ENCODE peak calls at places on chromosome 21, in five cellular contexts. B is right lobe of liver, Q is heart right ventricle, E is transverse colon, Z is tibial artery. X is an unnamed sample.

GRCh38 chr21:42674351-42674940 is 21.0 kb downstream of the PDE9A start:
- DNase-seq in B (no peak), Q (peak; percentile 72), E (peak; percentile 44), Z (no peak), X (no peak)

GRCh38 chr21:42191978-42192595 is 26.9 kb upstream of the ABCG1 start:
- DNase-seq in B (no peak), Q (no peak), E (no peak), Z (no peak), X (no peak)

GRCh38 chr21:35102488-35103407 is 53.6 kb upstream of the RUNX1 start:
- DNase-seq in B (peak; percentile 24), Q (peak; percentile 25), E (peak; percentile 29), Z (peak; percentile 76), X (no peak)

GRCh38 chr21:35475768-35476167 is 426.7 kb upstream of the RUNX1 start:
- DNase-seq in B (no peak), Q (no peak), E (no peak), Z (no peak), X (no peak)

GRCh38 chr21:37452222-37452621 is 85.6 kb downstream of the DYRK1A start:
- DNase-seq in B (no peak), Q (peak; percentile 24), E (no peak), Z (peak; percentile 73), X (no peak)

GRCh38 chr21:39082656-39083376 is 100.4 kb downstream of the PSMG1 start:
- DNase-seq in B (no peak), Q (no peak), E (peak; percentile 41), Z (no peak), X (peak; percentile 55)

GRCh38 chr21:41966341-41966833 is 12.6 kb upstream of the C2CD2 start:
- DNase-seq in B (no peak), Q (no peak), E (no peak), Z (no peak), X (no peak)

GRCh38 chr21:41647806-41648561 is 118.9 kb downstream of the RIPK4 start:
- DNase-seq in B (no peak), Q (no peak), E (no peak), Z (no peak), X (no peak)

GRCh38 chr21:26112127-26112742 is 58.3 kb downstream of the APP start:
- DNase-seq in B (no peak), Q (no peak), E (no peak), Z (no peak), X (no peak)

GRCh38 chr21:42022906-42023305 is 12.7 kb upstream of the ZBTB21 start:
- DNase-seq in B (no peak), Q (no peak), E (no peak), Z (peak; percentile 24), X (no peak)

GRCh38 chr21:43829575-43830119 is 35.4 kb upstream of the AGPAT3 start:
- DNase-seq in B (no peak), Q (no peak), E (no peak), Z (no peak), X (no peak)

GRCh38 chr21:41419921-41420862 is 5.8 kb upstream of the MX1 start:
- DNase-seq in B (peak; percentile 83), Q (peak; percentile 80), E (peak; percentile 86), Z (peak; percentile 92), X (peak; percentile 52)

GRCh38 chr21:14949603-14950002 is 115.2 kb downstream of the NRIP1 start:
- DNase-seq in B (no peak), Q (no peak), E (no peak), Z (no peak), X (no peak)

GRCh38 chr21:45187646-45188045 is 100.0 kb downstream of the POFUT2 start:
- DNase-seq in B (no peak), Q (no peak), E (no peak), Z (no peak), X (no peak)
- H3K4me1 ChIP-seq in B (no peaks in the 10 kb centered on the region), Q (no peaks in the 10 kb centered on the region), E (no peaks in the 10 kb centered on the region), Z (no peaks in the 10 kb centered on the region), X (no peaks in the 10 kb centered on the region)

GRCh38 chr21:44901391-44902074 is 19.2 kb downstream of the ITGB2 start:
- DNase-seq in B (peak; percentile 14), Q (no peak), E (no peak), Z (no peak), X (no peak)
- H3K36me3 ChIP-seq in B (no peaks in the 10 kb centered on the region), Q (no peaks in the 10 kb centered on the region), E (no peaks in the 10 kb centered on the region), Z (no peaks in the 10 kb centered on the region), X (no peaks in the 10 kb centered on the region)

GRCh38 chr21:46355161-46356004 is 31.4 kb downstream of the PCNT start:
- DNase-seq in B (no peak), Q (no peak), E (no peak), Z (no peak), X (no peak)

GRCh38 chr21:46354518-46354917 is 30.6 kb downstream of the PCNT start:
- DNase-seq in B (no peak), Q (no peak), E (no peak), Z (no peak), X (no peak)

GRCh38 chr21:46357335-46357604 is 33.3 kb downstream of the PCNT start:
- DNase-seq in B (no peak), Q (no peak), E (no peak), Z (no peak), X (no peak)

GRCh38 chr21:46356494-46357334 is 32.8 kb downstream of the PCNT start:
- DNase-seq in B (no peak), Q (no peak), E (no peak), Z (no peak), X (no peak)

GRCh38 chr21:46356005-46356338 is 32.0 kb downstream of the PCNT start:
- DNase-seq in B (no peak), Q (no peak), E (no peak), Z (no peak), X (no peak)
- TF ChIP-seq CTCF in B (no peak), Q (no peak), E (no peak), Z (no peak), X (no peak)

GRCh38 chr21:45114475-45114874 is 40.1 kb downstream of the ADARB1 start:
- DNase-seq in B (no peak), Q (no peak), E (no peak), Z (no peak), X (no peak)
- H3K4me1 ChIP-seq in B (no peaks in the 10 kb centered on the region), Q (peaks cover 52% of the 10 kb centered on the region), E (peaks cover 8% of the 10 kb centered on the region), Z (peaks cover 91% of the 10 kb centered on the region), X (no peaks in the 10 kb centered on the region)

DNA sequence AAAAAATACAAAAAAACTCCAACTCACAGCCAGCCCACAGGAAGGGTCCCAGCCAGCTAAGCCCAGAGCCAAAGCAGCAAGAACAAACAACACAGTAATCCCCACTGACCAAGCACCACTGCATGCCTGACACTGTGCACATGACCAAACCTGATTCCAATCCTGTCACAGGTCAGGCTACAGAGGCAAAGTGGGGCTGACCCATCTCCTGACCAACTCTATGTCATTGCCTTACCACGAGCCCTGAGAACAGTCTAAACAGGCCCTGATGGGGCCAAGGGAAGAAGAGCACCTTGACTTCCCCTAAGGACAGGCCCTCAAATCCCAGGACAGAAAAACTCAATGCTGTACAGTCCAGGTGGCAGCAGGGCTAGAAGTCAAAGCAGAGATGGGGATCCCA is 2.4 kb downstream of the LSS start:
- DNase-seq in B (no peak), Q (no peak), E (no peak), Z (peak; percentile 80), X (no peak)
- H3K36me3 ChIP-seq in B (peaks cover 10% of the 10 kb centered on the region), Q (peaks cover 10% of the 10 kb centered on the region), E (no peaks in the 10 kb centered on the region), Z (peaks cover 10% of the 10 kb centered on the region), X (no peaks in the 10 kb centered on the region)

GRCh38 chr21:17359781-17360180 is 153.1 kb upstream of the CXADR start:
- DNase-seq in B (no peak), Q (no peak), E (no peak), Z (no peak), X (no peak)
- TF ChIP-seq CTCF in B (no peak), Q (no peak), E (no peak), Z (no peak), X (no peak)

X was measured in Caco-2.